ENCODE peak calls at places on chromosomes 6 and 20, in five cellular contexts. One of them, this sample, is unnamed.

GRCh38 chr20:62123450-62124118 is 1.3 kb downstream of the LSM14B start:
- DNase-seq in astrocyte of the spinal cord: peak
- DNase-seq in stimulated activated CD8-positive, alpha-beta memory T cell treated with anti-CD3 and anti-CD28 coated beads, Interleukin-15, amount 100 ng/mL, for 4 hours: no peak
- DNase-seq in sciatic nerve: no peak
- DNase-seq in uterus: no peak
- DNase-seq in this sample: peak

GRCh38 chr6:11987390-11987789 is 24.7 kb upstream of the HIVEP1 start:
- DNase-seq in astrocyte of the spinal cord: no peak
- DNase-seq in stimulated activated CD8-positive, alpha-beta memory T cell treated with anti-CD3 and anti-CD28 coated beads, Interleukin-15, amount 100 ng/mL, for 4 hours: no peak
- DNase-seq in sciatic nerve: no peak
- DNase-seq in uterus: no peak
- DNase-seq in this sample: no peak

GRCh38 chr20:45765980-45766379 is 25.7 kb downstream of the WFDC3 start:
- DNase-seq in astrocyte of the spinal cord: no peak
- DNase-seq in stimulated activated CD8-positive, alpha-beta memory T cell treated with anti-CD3 and anti-CD28 coated beads, Interleukin-15, amount 100 ng/mL, for 4 hours: no peak
- DNase-seq in sciatic nerve: no peak
- DNase-seq in uterus: no peak
- DNase-seq in this sample: no peak

GRCh38 chr6:108163267-108163643 is 2.6 kb upstream of the NR2E1 start:
- DNase-seq in astrocyte of the spinal cord: no peak
- DNase-seq in stimulated activated CD8-positive, alpha-beta memory T cell treated with anti-CD3 and anti-CD28 coated beads, Interleukin-15, amount 100 ng/mL, for 4 hours: no peak
- DNase-seq in sciatic nerve: no peak
- DNase-seq in uterus: no peak
- DNase-seq in this sample: no peak

GRCh38 chr6:139406577-139407343 is 32.3 kb upstream of the CITED2 start:
- DNase-seq in astrocyte of the spinal cord: no peak
- DNase-seq in stimulated activated CD8-positive, alpha-beta memory T cell treated with anti-CD3 and anti-CD28 coated beads, Interleukin-15, amount 100 ng/mL, for 4 hours: no peak
- DNase-seq in sciatic nerve: no peak
- DNase-seq in uterus: no peak
- DNase-seq in this sample: peak

GRCh38 chr6:23873161-23873560 is 252.9 kb upstream of the NRSN1 start:
- DNase-seq in astrocyte of the spinal cord: no peak
- DNase-seq in stimulated activated CD8-positive, alpha-beta memory T cell treated with anti-CD3 and anti-CD28 coated beads, Interleukin-15, amount 100 ng/mL, for 4 hours: no peak
- DNase-seq in sciatic nerve: no peak
- DNase-seq in uterus: no peak
- DNase-seq in this sample: no peak

GRCh38 chr20:2640260-2640659 is 12.2 kb upstream of the NOP56 start:
- DNase-seq in astrocyte of the spinal cord: no peak
- DNase-seq in stimulated activated CD8-positive, alpha-beta memory T cell treated with anti-CD3 and anti-CD28 coated beads, Interleukin-15, amount 100 ng/mL, for 4 hours: no peak
- DNase-seq in sciatic nerve: no peak
- DNase-seq in uterus: no peak
- DNase-seq in this sample: no peak

GRCh38 chr20:21514553-21515251 is 838 bp upstream of the NKX2-2 start:
- DNase-seq in astrocyte of the spinal cord: no peak
- DNase-seq in stimulated activated CD8-positive, alpha-beta memory T cell treated with anti-CD3 and anti-CD28 coated beads, Interleukin-15, amount 100 ng/mL, for 4 hours: no peak
- DNase-seq in sciatic nerve: no peak
- DNase-seq in uterus: no peak
- DNase-seq in this sample: no peak

GRCh38 chr20:14782731-14783130 is 445.3 kb upstream of the FLRT3 start:
- DNase-seq in astrocyte of the spinal cord: no peak
- DNase-seq in stimulated activated CD8-positive, alpha-beta memory T cell treated with anti-CD3 and anti-CD28 coated beads, Interleukin-15, amount 100 ng/mL, for 4 hours: no peak
- DNase-seq in sciatic nerve: no peak
- DNase-seq in uterus: no peak
- DNase-seq in this sample: no peak

GRCh38 chr6:31776563-31776960 is 566 bp downstream of the VWA7 start:
- DNase-seq in astrocyte of the spinal cord: no peak
- DNase-seq in stimulated activated CD8-positive, alpha-beta memory T cell treated with anti-CD3 and anti-CD28 coated beads, Interleukin-15, amount 100 ng/mL, for 4 hours: no peak
- DNase-seq in sciatic nerve: no peak
- DNase-seq in uterus: no peak
- DNase-seq in this sample: no peak

GRCh38 chr6:162854734-162855191 is 127.0 kb downstream of the PACRG start:
- DNase-seq in astrocyte of the spinal cord: peak
- DNase-seq in stimulated activated CD8-positive, alpha-beta memory T cell treated with anti-CD3 and anti-CD28 coated beads, Interleukin-15, amount 100 ng/mL, for 4 hours: no peak
- DNase-seq in sciatic nerve: no peak
- DNase-seq in uterus: no peak
- DNase-seq in this sample: no peak

GRCh38 chr6:46704562-46704961 is 16.9 kb downstream of the TDRD6 start:
- DNase-seq in astrocyte of the spinal cord: peak
- DNase-seq in stimulated activated CD8-positive, alpha-beta memory T cell treated with anti-CD3 and anti-CD28 coated beads, Interleukin-15, amount 100 ng/mL, for 4 hours: no peak
- DNase-seq in sciatic nerve: no peak
- DNase-seq in uterus: no peak
- DNase-seq in this sample: peak

GRCh38 chr6:2209226-2209809 is 36.1 kb downstream of the GMDS start:
- DNase-seq in astrocyte of the spinal cord: peak
- DNase-seq in stimulated activated CD8-positive, alpha-beta memory T cell treated with anti-CD3 and anti-CD28 coated beads, Interleukin-15, amount 100 ng/mL, for 4 hours: no peak
- DNase-seq in sciatic nerve: no peak
- DNase-seq in uterus: no peak
- DNase-seq in this sample: peak